ENCODE peak calls at places on chromosomes 7 and 10, in four cellular contexts. T is GM12878, S is K562, U is GM12891. F is an unnamed sample.
A peak's percentile ranks its signal among the peaks of the same experiment; 100 is the strongest.

GRCh38 chr7:103637080-103637479 is 191.1 kb upstream of the SLC26A5 start:
- DNase-seq in U (no peak), T (no peak), S (no peak), F (no peak)

GRCh38 chr10:29306688-29307087 is 17.8 kb downstream of the LYZL1 start:
- DNase-seq in T (no peak), U (no peak), S (no peak), F (no peak)

GRCh38 chr7:139043823-139044812 is 8.3 kb upstream of the ZC3HAV1L start:
- DNase-seq in U (no peak), T (no peak), S (peak; percentile 89), F (no peak)

GRCh38 chr7:1700536-1701333 is 30.7 kb downstream of the ELFN1 start:
- DNase-seq in T (no peak), U (no peak), S (no peak), F (no peak)

GRCh38 chr10:96585726-96586418 is 940 bp downstream of the TM9SF3 start:
- DNase-seq in U (no peak), S (no peak), T (no peak), F (no peak)

GRCh38 chr7:1425292-1426136 is 33.8 kb downstream of the MICALL2 start:
- DNase-seq in U (peak; percentile 65), S (peak; percentile 76), T (no peak), F (no peak)

GRCh38 chr10:98262571-98262970 is 5.4 kb downstream of the LOXL4 start:
- DNase-seq in U (no peak), T (no peak), S (peak; percentile 18), F (no peak)

GRCh38 chr7:50266893-50267386 is 37.6 kb upstream of the IKZF1 start:
- DNase-seq in T (peak; percentile 84), S (peak; percentile 47), U (no peak), F (no peak)

GRCh38 chr10:31754803-31755624 is 173.6 kb downstream of the ARHGAP12 start:
- DNase-seq in U (no peak), S (no peak), T (no peak), F (no peak)

DNA sequence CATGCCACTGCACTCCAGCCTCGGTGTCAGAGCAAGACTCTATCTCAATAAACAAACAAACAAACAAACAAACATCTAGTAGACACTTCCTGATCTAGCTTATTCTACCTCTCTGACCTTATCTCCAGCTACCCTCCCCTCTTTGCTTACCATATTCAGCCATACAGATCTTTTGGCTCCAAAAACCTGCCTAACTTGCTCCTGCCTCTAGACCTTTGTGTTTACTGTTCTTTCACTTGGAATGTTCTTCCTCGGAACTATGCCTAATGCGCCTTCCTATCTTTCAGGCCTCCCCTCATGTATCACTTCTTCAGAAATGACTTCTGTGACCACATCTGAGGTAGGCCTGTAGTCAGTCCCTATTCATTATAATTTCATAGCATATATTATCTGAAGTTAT is 20.3 kb upstream of the WNT8B start:
- DNase-seq in U (no peak), T (no peak), S (no peak), F (no peak)
- TF ChIP-seq POLR2AphosphoS5 in U (no peak), T (no peak), S (no peak), F (no peak)

GRCh38 chr10:78401882-78402367 is 368.3 kb downstream of the RPS24 start:
- DNase-seq in T (no peak), U (no peak), S (no peak), F (no peak)
- TF ChIP-seq TAF1 in T (no peak), U (no peak), S (no peak), F (no peak)

DNA sequence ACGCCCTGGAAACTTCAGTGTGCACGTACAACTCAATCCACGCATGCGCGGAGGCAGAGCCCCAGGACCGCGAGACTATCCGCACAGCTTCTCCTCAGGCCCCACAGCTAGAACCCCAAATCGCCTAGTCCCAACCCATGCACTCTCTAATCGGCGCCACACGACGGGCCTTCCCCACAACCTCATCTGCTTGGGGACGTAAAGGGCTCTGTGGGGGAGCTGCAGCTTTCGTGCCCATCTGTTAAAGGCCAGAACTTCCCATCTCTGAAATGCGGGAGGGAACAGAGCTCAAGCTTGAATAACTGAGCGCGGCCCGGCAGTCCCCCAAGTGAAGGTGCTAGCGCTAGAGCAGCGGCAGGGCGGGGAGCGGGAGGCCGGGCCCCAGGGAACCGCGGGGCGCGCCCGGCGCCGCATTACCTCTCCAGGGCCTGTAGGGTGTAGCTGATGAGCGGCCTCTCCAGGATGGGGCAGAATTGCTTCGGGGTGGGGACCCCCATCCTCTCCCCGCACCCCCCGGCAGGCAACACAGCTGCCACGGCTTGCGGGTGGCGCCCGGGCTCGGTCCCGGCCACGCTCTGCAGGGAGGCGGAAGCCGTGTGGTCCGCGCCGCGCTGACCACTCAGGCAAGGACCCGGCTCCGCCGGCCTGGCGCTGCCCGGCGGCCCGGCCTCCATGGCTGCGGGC is 547 bp downstream of the CRPPA start:
- DNase-seq in U (peak; percentile 14), T (peak; percentile 45), S (peak; percentile 85), F (peak; percentile 3)
- TF ChIP-seq POLR2A in U (no peak), T (peak; percentile 56), S (peak; percentile 96), F (no peak)

GRCh38 chr10:119611433-119611832 is 14.7 kb upstream of the TIAL1 start:
- DNase-seq in U (no peak), T (no peak), S (no peak), F (no peak)

GRCh38 chr10:119608316-119609155 is 11.8 kb upstream of the TIAL1 start:
- DNase-seq in U (no peak), S (no peak), T (no peak), F (no peak)
- TF ChIP-seq POLR2AphosphoS5 in U (no peak), S (no peak), T (no peak), F (no peak)

DNA sequence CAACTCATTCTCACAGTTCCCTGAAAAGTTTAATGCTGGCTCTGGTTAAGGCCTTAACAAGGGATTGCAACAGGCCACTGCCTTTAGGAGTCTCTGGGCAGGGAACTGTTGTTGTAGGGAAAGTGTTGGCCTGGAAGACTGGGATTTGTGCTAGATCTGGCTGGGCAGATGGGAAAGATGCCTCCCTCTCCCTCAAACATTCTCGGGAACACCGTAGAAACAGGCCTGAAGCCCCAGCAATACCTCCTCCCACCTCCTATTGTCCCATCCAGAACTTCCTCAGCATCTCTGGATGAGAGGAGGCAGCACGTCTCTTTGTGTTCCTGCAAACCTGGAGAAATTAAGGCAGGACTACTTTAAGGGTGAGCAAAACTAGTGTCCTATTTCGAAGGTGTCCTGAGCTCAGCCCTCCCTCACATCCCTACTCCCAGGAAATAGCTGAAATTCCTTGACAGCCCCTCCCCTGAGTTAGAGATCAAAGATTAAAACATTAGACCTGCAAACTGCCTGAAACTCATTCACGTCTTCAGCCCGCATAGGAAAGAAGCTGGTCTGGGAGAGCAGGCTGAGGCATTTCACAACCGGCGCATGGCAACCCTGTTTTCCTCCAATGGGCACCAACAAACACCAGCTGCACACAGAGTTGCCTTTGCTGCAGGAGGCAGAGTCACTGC is 10.9 kb upstream of the MAP3K8 start:
- DNase-seq in T (no peak), S (no peak), U (no peak), F (no peak)
- TF ChIP-seq TAF1 in T (no peak), S (no peak), U (no peak), F (no peak)

DNA sequence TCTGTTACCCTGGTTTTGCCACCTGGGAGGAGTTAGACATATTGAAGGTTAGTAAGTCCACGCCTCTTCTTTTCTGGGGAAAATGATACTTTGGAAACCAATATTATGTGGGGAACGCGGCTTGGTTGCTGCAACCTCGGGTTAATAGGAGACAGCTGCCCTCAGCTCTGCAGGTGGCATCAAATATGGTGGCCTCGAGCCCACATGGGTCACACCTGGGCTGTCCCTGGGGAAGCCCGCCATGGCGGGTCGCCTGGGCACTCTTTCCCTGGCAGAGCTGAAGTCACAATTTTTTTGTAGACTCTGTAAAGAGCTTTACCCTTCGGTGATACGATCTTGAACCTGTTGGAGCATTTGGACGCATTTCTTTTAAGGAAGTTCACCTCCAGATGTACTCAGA is 2.5 kb downstream of the PFKP start:
- DNase-seq in S (no peak), T (no peak), U (no peak), F (no peak)
- TF ChIP-seq POLR2A in S (no peak), T (no peak), U (no peak), F (no peak)

GRCh38 chr7:46545790-46546189 is 624.7 kb upstream of the IGFBP3 start:
- DNase-seq in U (no peak), S (no peak), T (no peak), F (no peak)
- TF ChIP-seq POLR2AphosphoS5 in U (no peak), S (no peak), T (no peak), F (no peak)

GRCh38 chr10:118308664-118309063 is 33.5 kb downstream of the FAM204A start:
- DNase-seq in S (no peak), T (no peak), U (no peak), F (no peak)
- TF ChIP-seq TAF1 in S (no peak), T (no peak), U (no peak), F (no peak)

DNA sequence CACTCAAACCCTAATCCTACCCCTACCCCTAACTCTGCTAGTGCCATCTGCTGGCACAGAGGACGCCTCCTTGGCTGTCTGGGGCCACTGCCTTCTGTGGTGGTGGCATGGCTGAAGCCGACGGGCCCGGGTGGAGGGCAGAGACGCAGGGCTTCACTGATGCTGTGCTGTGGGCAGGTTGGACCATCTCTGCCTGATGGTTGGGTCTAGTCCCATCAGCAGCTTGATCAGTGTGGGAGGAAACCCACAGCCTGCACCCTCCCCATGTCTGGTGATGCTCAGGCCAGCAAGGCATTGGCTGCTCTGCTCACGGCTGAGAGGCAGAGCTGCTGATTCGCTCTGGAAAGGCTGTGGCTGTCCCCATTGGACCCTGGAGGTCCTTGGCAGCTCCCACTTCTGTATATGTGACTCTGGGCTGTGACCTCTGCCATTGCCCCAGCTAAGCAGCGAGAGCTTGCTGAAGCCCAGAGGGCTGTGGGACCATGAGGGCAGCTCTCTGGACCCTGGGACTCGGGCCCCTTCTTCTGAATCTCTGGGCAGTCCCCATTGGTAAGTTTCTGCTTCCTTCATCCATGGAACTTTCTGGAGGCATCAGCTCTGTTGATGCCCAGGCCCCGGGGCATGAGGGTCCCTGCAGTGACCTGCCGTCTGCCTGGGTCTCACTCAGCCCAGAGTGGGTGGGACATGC is at the start of gene SCART1:
- DNase-seq in T (no peak), S (no peak), U (no peak), F (no peak)
- TF ChIP-seq POLR2A in T (no peak), S (no peak), U (no peak), F (no peak)

F was measured in GM12892.